ENCODE peak calls at places on chromosomes 11 and 22, in four cellular contexts. S is lower lobe of right lung, E is progenitor cell of endocrine pancreas, O is breast epithelium. P is an unnamed sample.

GRCh38 chr22:38205261-38206128 is 3.7 kb downstream of the MAFF start:
- DNase-seq in E (no peak), S (peak), O (peak), P (peak)

GRCh38 chr11:83070044-83070877 is 1.4 kb downstream of the RAB30 start:
- DNase-seq in E (no peak), S (no peak), O (no peak), P (no peak)

GRCh38 chr22:37544955-37545702 is 15.2 kb upstream of the CDC42EP1 start:
- DNase-seq in S (peak), O (no peak), E (peak), P (no peak)

GRCh38 chr11:2204361-2205213 is 33.0 kb upstream of the TH start:
- DNase-seq in S (peak), O (peak), E (peak), P (no peak)

GRCh38 chr11:62879554-62879953 is 1.1 kb upstream of the SLC3A2 start:
- DNase-seq in S (no peak), O (no peak), E (no peak), P (no peak)

GRCh38 chr11:3686751-3687150 is 15.6 kb upstream of the CHRNA10 start:
- DNase-seq in S (no peak), O (no peak), E (no peak), P (no peak)

GRCh38 chr22:37804886-37805857 is 2.6 kb upstream of the GCAT start:
- DNase-seq in O (peak), S (peak), E (peak), P (no peak)

GRCh38 chr11:122038543-122038942 is 77.5 kb downstream of the BLID start:
- DNase-seq in O (no peak), E (no peak), S (no peak), P (peak)

GRCh38 chr11:3381794-3382193 is 2.8 kb upstream of the ZNF195 start:
- DNase-seq in E (no peak), O (no peak), S (no peak), P (no peak)

GRCh38 chr22:26398741-26399153 is 30.3 kb upstream of the ASPHD2 start:
- DNase-seq in S (peak), E (no peak), O (no peak), P (peak)

GRCh38 chr11:127191689-127192088 is 191.1 kb upstream of the KIRREL3 start:
- DNase-seq in E (no peak), O (no peak), S (no peak), P (no peak)

GRCh38 chr11:66012371-66012945 is 650 bp downstream of the CST6 start:
- DNase-seq in S (no peak), E (no peak), O (no peak), P (no peak)

GRCh38 chr22:26445577-26446275 is 16.7 kb downstream of the ASPHD2 start:
- DNase-seq in O (no peak), S (no peak), E (no peak), P (no peak)

GRCh38 chr11:34276465-34276864 is 81.3 kb downstream of the ABTB2 start:
- DNase-seq in O (no peak), E (no peak), S (no peak), P (no peak)

GRCh38 chr22:49825944-49826602 is 1.6 kb downstream of the BRD1 start:
- DNase-seq in S (peak), O (no peak), E (no peak), P (no peak)

GRCh38 chr11:91421586-91421985 is 803.0 kb upstream of the FAT3 start:
- DNase-seq in O (no peak), S (no peak), E (no peak), P (no peak)

GRCh38 chr22:34587357-34588356 is 478.3 kb upstream of the ISX start:
- DNase-seq in S (no peak), O (no peak), E (no peak), P (no peak)

GRCh38 chr11:6992457-6993431 is 27.4 kb downstream of the ZNF214 start:
- DNase-seq in E (no peak), O (no peak), S (no peak), P (peak)

GRCh38 chr11:45671246-45672171 is 6.1 kb upstream of the CHST1 start:
- DNase-seq in O (no peak), S (no peak), E (no peak), P (no peak)

GRCh38 chr22:33105501-33105911 is 47.3 kb upstream of the SYN3 start:
- DNase-seq in O (no peak), E (no peak), S (no peak), P (no peak)

GRCh38 chr22:33379836-33380235 is 321.7 kb upstream of the SYN3 start:
- DNase-seq in E (no peak), O (no peak), S (no peak), P (no peak)

GRCh38 chr11:102405501-102405900 is 47.1 kb downstream of the TMEM123 start:
- DNase-seq in E (no peak), S (no peak), O (no peak), P (no peak)

GRCh38 chr22:22352376-22352999 is 107.9 kb downstream of the VPREB1 start:
- DNase-seq in S (no peak), O (no peak), E (no peak), P (no peak)

GRCh38 chr11:35923452-35923851 is 20.4 kb upstream of the LDLRAD3 start:
- DNase-seq in S (no peak), O (no peak), E (no peak), P (no peak)

GRCh38 chr11:86934933-86935579 is 20.1 kb downstream of the FZD4 start:
- DNase-seq in S (no peak), O (no peak), E (no peak), P (no peak)

GRCh38 chr22:38262051-38262795 is 10.6 kb downstream of the TMEM184B start:
- DNase-seq in E (no peak), S (peak), O (peak), P (no peak)

GRCh38 chr11:68026391-68027105 is 3.9 kb upstream of the NDUFS8 start:
- DNase-seq in O (no peak), S (no peak), E (no peak), P (no peak)

GRCh38 chr11:68024508-68024907 is 6.0 kb upstream of the NDUFS8 start:
- DNase-seq in E (no peak), O (no peak), S (no peak), P (no peak)

GRCh38 chr11:68022531-68022930 is 8.0 kb upstream of the NDUFS8 start:
- DNase-seq in E (no peak), O (no peak), S (no peak), P (no peak)

GRCh38 chr11:68027667-68028066 is 2.8 kb upstream of the NDUFS8 start:
- DNase-seq in S (no peak), O (no peak), E (no peak), P (no peak)

GRCh38 chr11:68025047-68025446 is 5.4 kb upstream of the NDUFS8 start:
- DNase-seq in E (no peak), O (no peak), S (no peak), P (no peak)
- TF ChIP-seq CTCF in E (no peak), O (no peak), S (no peak), P (no peak)

GRCh38 chr11:118156531-118157185 is 4.0 kb upstream of the SCN4B start:
- DNase-seq in O (no peak), E (no peak), S (no peak), P (no peak)
- TF ChIP-seq CTCF in O (no peak), E (no peak), S (no peak), P (no peak)

DNA sequence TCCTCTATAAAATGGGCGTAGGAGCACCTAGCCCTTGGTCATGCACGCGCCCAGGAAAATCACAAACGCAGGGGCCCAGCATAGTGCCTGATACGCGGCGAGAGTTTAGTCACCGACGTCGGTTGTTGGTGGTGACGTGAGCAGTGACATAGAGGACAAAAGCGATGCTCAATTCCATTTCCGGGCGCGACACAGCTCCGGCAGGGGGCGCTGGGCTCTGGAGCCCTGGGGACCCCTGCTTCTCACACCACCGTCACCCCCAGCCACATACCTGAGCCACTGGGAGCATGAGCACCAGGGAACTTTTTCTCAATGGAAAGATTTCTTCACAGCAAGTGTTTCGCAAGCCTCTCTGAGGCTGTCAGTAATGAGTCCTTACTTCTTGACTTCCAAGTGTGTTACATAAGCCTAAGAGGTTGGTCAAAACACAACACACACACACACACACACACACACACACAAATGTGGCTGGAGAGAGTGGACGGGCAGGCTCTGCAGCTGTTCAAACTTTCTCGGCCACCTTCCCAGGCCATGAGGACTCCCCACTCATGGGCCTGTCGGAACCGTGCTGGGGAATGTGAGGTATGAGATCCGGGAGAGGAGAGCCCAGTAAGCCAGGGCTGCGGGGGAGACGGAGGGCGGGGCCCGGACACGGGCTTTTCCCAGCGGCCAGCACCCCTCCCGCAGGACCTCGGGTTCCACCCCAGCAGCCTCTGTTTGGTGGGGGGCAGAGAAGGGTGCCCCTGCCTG is 36.9 kb upstream of the LINC01488 start:
- DNase-seq in O (peak), S (peak), E (peak), P (no peak)
- TF ChIP-seq CTCF in O (no peak), S (peak), E (peak), P (peak)

GRCh38 chr11:70637949-70638598 is 239.7 kb downstream of the CTTN start:
- DNase-seq in E (no peak), O (no peak), S (no peak), P (no peak)

GRCh38 chr11:70636659-70637058 is 238.3 kb downstream of the CTTN start:
- DNase-seq in S (no peak), O (no peak), E (no peak), P (no peak)

GRCh38 chr11:70640408-70640807 is 242.1 kb downstream of the CTTN start:
- DNase-seq in E (no peak), O (no peak), S (no peak), P (no peak)

GRCh38 chr11:70633610-70634009 is 235.3 kb downstream of the CTTN start:
- DNase-seq in O (no peak), S (no peak), E (no peak), P (no peak)

DNA sequence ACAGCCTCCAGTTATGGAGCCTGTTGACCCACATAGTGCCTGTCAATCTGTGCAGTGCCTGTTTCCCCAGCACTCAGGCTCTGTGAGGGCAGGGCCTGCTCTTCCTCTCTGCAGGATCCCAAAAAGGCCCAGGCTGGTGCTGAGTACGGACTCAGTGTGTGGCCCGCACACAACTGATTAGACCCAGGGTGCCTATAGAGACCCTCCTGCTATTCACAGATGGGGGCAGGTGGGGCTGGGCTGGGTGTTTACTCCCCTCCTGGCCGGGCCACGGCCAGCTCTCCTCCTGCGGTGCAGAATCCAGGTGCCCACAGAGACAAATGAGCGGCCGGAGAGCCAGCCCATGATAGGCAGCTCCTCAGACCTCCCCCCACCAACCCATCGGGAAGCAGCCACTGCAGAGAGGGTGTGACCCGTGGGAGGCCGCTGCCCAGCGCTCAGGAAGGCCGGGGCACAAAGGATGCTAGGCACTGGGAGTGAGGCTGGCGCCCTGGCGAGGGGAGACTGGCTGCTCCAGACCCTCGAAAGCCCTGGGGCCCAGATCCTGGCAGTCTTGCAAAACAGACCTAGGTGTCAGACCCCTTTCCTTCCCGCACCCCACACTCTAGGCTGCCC is 239.0 kb downstream of the CTTN start:
- DNase-seq in E (no peak), O (no peak), S (no peak), P (no peak)
- TF ChIP-seq CTCF in E (no peak), O (no peak), S (no peak), P (no peak)

DNA sequence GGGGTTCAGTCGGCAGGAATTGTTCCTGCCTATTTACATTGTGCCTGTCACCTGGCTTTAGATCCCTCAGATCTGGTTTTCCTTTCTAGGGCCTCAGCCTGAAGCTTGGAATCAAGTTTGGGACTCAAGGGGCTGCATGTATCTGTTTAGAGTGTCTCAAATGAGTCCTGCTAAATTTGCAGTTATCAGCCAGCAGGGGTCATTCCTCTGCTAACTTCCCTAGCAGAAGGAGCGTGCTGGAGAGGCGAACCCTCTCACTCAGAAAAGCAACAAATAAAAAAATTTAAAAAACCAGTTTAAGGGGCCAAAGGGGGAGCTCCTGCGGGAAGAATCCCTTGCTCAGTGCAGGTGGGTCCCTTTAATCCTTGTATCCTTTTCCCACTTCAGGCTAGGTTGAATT is 1220.2 kb downstream of the JRKL start:
- DNase-seq in S (no peak), O (no peak), E (no peak), P (no peak)
- TF ChIP-seq CTCF in S (no peak), O (no peak), E (no peak), P (no peak)

GRCh38 chr11:60942970-60943565 is 8.9 kb downstream of the SLC15A3 start:
- DNase-seq in S (no peak), E (no peak), O (no peak), P (no peak)

GRCh38 chr11:60942207-60942606 is 9.8 kb downstream of the SLC15A3 start:
- DNase-seq in O (peak), S (no peak), E (no peak), P (no peak)

GRCh38 chr11:60945295-60945667 is 6.7 kb downstream of the SLC15A3 start:
- DNase-seq in O (no peak), E (no peak), S (no peak), P (no peak)

GRCh38 chr11:60946601-60947265 is 5.2 kb downstream of the SLC15A3 start:
- DNase-seq in S (no peak), O (no peak), E (no peak), P (no peak)

GRCh38 chr11:60944504-60945294 is 7.3 kb downstream of the SLC15A3 start:
- DNase-seq in S (no peak), O (no peak), E (no peak), P (no peak)
- TF ChIP-seq CTCF in S (no peak), O (no peak), E (peak), P (no peak)

GRCh38 chr22:41367039-41367679 is 14.6 kb upstream of the TEF start:
- DNase-seq in O (peak), E (no peak), S (peak), P (peak)
- TF ChIP-seq CTCF in O (no peak), E (no peak), S (peak), P (no peak)